ENCODE peak calls at places on chromosomes 2 and 18, in eight cellular contexts. One of them, this sample, is unnamed.

GRCh38 chr18:62781893-62782292 is 66.6 kb downstream of the PHLPP1 start:
- DNase-seq in stimulated activated naive B cell treated with anti-CD40 and anti-IgM and Interleukin-4, amounts not matched to agents 10 μg/mL and 1 μg/mL and 100 μg/mL, for 72 hours: no peak
- DNase-seq in HEK293T: no peak
- DNase-seq in KG1: no peak
- DNase-seq in H9: no peak
- DNase-seq in activated T-cell treated with anti-CD3 and anti-CD28 coated beads for 48 hours: no peak
- DNase-seq in NCI-H1105: peak; percentile 3
- DNase-seq in iPS DF 19.7: no peak
- DNase-seq in this sample: peak; percentile 17

GRCh38 chr18:37432796-37433195 is 132.8 kb downstream of the CELF4 start:
- DNase-seq in KG1: no peak
- DNase-seq in activated T-cell treated with anti-CD3 and anti-CD28 coated beads for 48 hours: no peak
- DNase-seq in iPS DF 19.7: no peak
- DNase-seq in stimulated activated naive B cell treated with anti-CD40 and anti-IgM and Interleukin-4, amounts not matched to agents 10 μg/mL and 1 μg/mL and 100 μg/mL, for 72 hours: no peak
- DNase-seq in H9: no peak
- DNase-seq in NCI-H1105: no peak
- DNase-seq in HEK293T: no peak
- DNase-seq in this sample: no peak

GRCh38 chr2:5897249-5897648 is 205.1 kb downstream of the SOX11 start:
- DNase-seq in NCI-H1105: no peak
- DNase-seq in H9: no peak
- DNase-seq in iPS DF 19.7: no peak
- DNase-seq in stimulated activated naive B cell treated with anti-CD40 and anti-IgM and Interleukin-4, amounts not matched to agents 10 μg/mL and 1 μg/mL and 100 μg/mL, for 72 hours: no peak
- DNase-seq in HEK293T: no peak
- DNase-seq in activated T-cell treated with anti-CD3 and anti-CD28 coated beads for 48 hours: no peak
- DNase-seq in KG1: no peak
- DNase-seq in this sample: no peak

GRCh38 chr2:83112863-83113262 is 1346.2 kb downstream of the SUCLG1 start:
- DNase-seq in HEK293T: no peak
- DNase-seq in iPS DF 19.7: no peak
- DNase-seq in KG1: no peak
- DNase-seq in stimulated activated naive B cell treated with anti-CD40 and anti-IgM and Interleukin-4, amounts not matched to agents 10 μg/mL and 1 μg/mL and 100 μg/mL, for 72 hours: no peak
- DNase-seq in activated T-cell treated with anti-CD3 and anti-CD28 coated beads for 48 hours: no peak
- DNase-seq in NCI-H1105: no peak
- DNase-seq in H9: no peak
- DNase-seq in this sample: no peak

GRCh38 chr18:32473325-32473724 is 2.6 kb upstream of the GAREM1 start:
- DNase-seq in stimulated activated naive B cell treated with anti-CD40 and anti-IgM and Interleukin-4, amounts not matched to agents 10 μg/mL and 1 μg/mL and 100 μg/mL, for 72 hours: no peak
- DNase-seq in NCI-H1105: no peak
- DNase-seq in iPS DF 19.7: no peak
- DNase-seq in HEK293T: no peak
- DNase-seq in activated T-cell treated with anti-CD3 and anti-CD28 coated beads for 48 hours: no peak
- DNase-seq in KG1: no peak
- DNase-seq in H9: no peak
- DNase-seq in this sample: no peak

GRCh38 chr2:60527762-60528161 is 25.7 kb downstream of the BCL11A start:
- DNase-seq in iPS DF 19.7: no peak
- DNase-seq in HEK293T: no peak
- DNase-seq in NCI-H1105: no peak
- DNase-seq in activated T-cell treated with anti-CD3 and anti-CD28 coated beads for 48 hours: no peak
- DNase-seq in stimulated activated naive B cell treated with anti-CD40 and anti-IgM and Interleukin-4, amounts not matched to agents 10 μg/mL and 1 μg/mL and 100 μg/mL, for 72 hours: no peak
- DNase-seq in H9: no peak
- DNase-seq in KG1: no peak
- DNase-seq in this sample: no peak

GRCh38 chr2:156331572-156332451 is 709 bp downstream of the NR4A2 start:
- DNase-seq in iPS DF 19.7: no peak
- DNase-seq in NCI-H1105: peak; percentile 5
- DNase-seq in HEK293T: peak; percentile 34
- DNase-seq in activated T-cell treated with anti-CD3 and anti-CD28 coated beads for 48 hours: no peak
- DNase-seq in H9: peak; percentile 42
- DNase-seq in KG1: no peak
- DNase-seq in stimulated activated naive B cell treated with anti-CD40 and anti-IgM and Interleukin-4, amounts not matched to agents 10 μg/mL and 1 μg/mL and 100 μg/mL, for 72 hours: no peak
- DNase-seq in this sample: peak; percentile 83

GRCh38 chr2:16716051-16716450 is 50.4 kb upstream of the CYRIA start:
- DNase-seq in H9: no peak
- DNase-seq in NCI-H1105: no peak
- DNase-seq in HEK293T: no peak
- DNase-seq in iPS DF 19.7: no peak
- DNase-seq in KG1: no peak
- DNase-seq in stimulated activated naive B cell treated with anti-CD40 and anti-IgM and Interleukin-4, amounts not matched to agents 10 μg/mL and 1 μg/mL and 100 μg/mL, for 72 hours: no peak
- DNase-seq in activated T-cell treated with anti-CD3 and anti-CD28 coated beads for 48 hours: no peak
- DNase-seq in this sample: no peak

GRCh38 chr2:63658176-63658968 is 69.6 kb downstream of the MDH1 start:
- DNase-seq in NCI-H1105: no peak
- DNase-seq in KG1: no peak
- DNase-seq in HEK293T: no peak
- DNase-seq in iPS DF 19.7: no peak
- DNase-seq in H9: no peak
- DNase-seq in activated T-cell treated with anti-CD3 and anti-CD28 coated beads for 48 hours: no peak
- DNase-seq in stimulated activated naive B cell treated with anti-CD40 and anti-IgM and Interleukin-4, amounts not matched to agents 10 μg/mL and 1 μg/mL and 100 μg/mL, for 72 hours: no peak
- DNase-seq in this sample: peak; percentile 65

GRCh38 chr2:3482363-3482821 is 36.9 kb downstream of the ADI1 start:
- DNase-seq in KG1: no peak
- DNase-seq in activated T-cell treated with anti-CD3 and anti-CD28 coated beads for 48 hours: no peak
- DNase-seq in NCI-H1105: no peak
- DNase-seq in HEK293T: no peak
- DNase-seq in H9: no peak
- DNase-seq in iPS DF 19.7: no peak
- DNase-seq in stimulated activated naive B cell treated with anti-CD40 and anti-IgM and Interleukin-4, amounts not matched to agents 10 μg/mL and 1 μg/mL and 100 μg/mL, for 72 hours: no peak
- DNase-seq in this sample: no peak

GRCh38 chr2:12717988-12718661 is 1.4 kb downstream of the TRIB2 start:
- DNase-seq in NCI-H1105: peak; percentile 49
- DNase-seq in stimulated activated naive B cell treated with anti-CD40 and anti-IgM and Interleukin-4, amounts not matched to agents 10 μg/mL and 1 μg/mL and 100 μg/mL, for 72 hours: peak; percentile 28
- DNase-seq in KG1: no peak
- DNase-seq in activated T-cell treated with anti-CD3 and anti-CD28 coated beads for 48 hours: no peak
- DNase-seq in iPS DF 19.7: no peak
- DNase-seq in HEK293T: no peak
- DNase-seq in H9: no peak
- DNase-seq in this sample: no peak

GRCh38 chr2:135819211-135819610 is 17.8 kb downstream of the LCT start:
- DNase-seq in KG1: no peak
- DNase-seq in iPS DF 19.7: no peak
- DNase-seq in HEK293T: peak; percentile 53
- DNase-seq in H9: peak; percentile 65
- DNase-seq in stimulated activated naive B cell treated with anti-CD40 and anti-IgM and Interleukin-4, amounts not matched to agents 10 μg/mL and 1 μg/mL and 100 μg/mL, for 72 hours: no peak
- DNase-seq in NCI-H1105: no peak
- DNase-seq in activated T-cell treated with anti-CD3 and anti-CD28 coated beads for 48 hours: peak; percentile 56
- DNase-seq in this sample: no peak

GRCh38 chr2:50951416-50951815 is 80.5 kb downstream of the NRXN1 start:
- DNase-seq in HEK293T: no peak
- DNase-seq in NCI-H1105: no peak
- DNase-seq in stimulated activated naive B cell treated with anti-CD40 and anti-IgM and Interleukin-4, amounts not matched to agents 10 μg/mL and 1 μg/mL and 100 μg/mL, for 72 hours: no peak
- DNase-seq in H9: no peak
- DNase-seq in iPS DF 19.7: no peak
- DNase-seq in activated T-cell treated with anti-CD3 and anti-CD28 coated beads for 48 hours: no peak
- DNase-seq in KG1: no peak
- DNase-seq in this sample: peak; percentile 1

GRCh38 chr18:23761941-23762340 is 72.7 kb downstream of the LAMA3 start:
- DNase-seq in HEK293T: no peak
- DNase-seq in H9: no peak
- DNase-seq in NCI-H1105: no peak
- DNase-seq in activated T-cell treated with anti-CD3 and anti-CD28 coated beads for 48 hours: no peak
- DNase-seq in iPS DF 19.7: no peak
- DNase-seq in stimulated activated naive B cell treated with anti-CD40 and anti-IgM and Interleukin-4, amounts not matched to agents 10 μg/mL and 1 μg/mL and 100 μg/mL, for 72 hours: no peak
- DNase-seq in KG1: no peak
- DNase-seq in this sample: no peak

GRCh38 chr2:5982217-5982910 is 290.2 kb downstream of the SOX11 start:
- DNase-seq in KG1: no peak
- DNase-seq in iPS DF 19.7: no peak
- DNase-seq in HEK293T: no peak
- DNase-seq in H9: no peak
- DNase-seq in NCI-H1105: no peak
- DNase-seq in stimulated activated naive B cell treated with anti-CD40 and anti-IgM and Interleukin-4, amounts not matched to agents 10 μg/mL and 1 μg/mL and 100 μg/mL, for 72 hours: no peak
- DNase-seq in activated T-cell treated with anti-CD3 and anti-CD28 coated beads for 48 hours: no peak
- DNase-seq in this sample: no peak

GRCh38 chr2:6957910-6958615 is 40.9 kb downstream of the RNF144A start:
- DNase-seq in stimulated activated naive B cell treated with anti-CD40 and anti-IgM and Interleukin-4, amounts not matched to agents 10 μg/mL and 1 μg/mL and 100 μg/mL, for 72 hours: no peak
- DNase-seq in KG1: no peak
- DNase-seq in HEK293T: no peak
- DNase-seq in H9: no peak
- DNase-seq in iPS DF 19.7: no peak
- DNase-seq in NCI-H1105: no peak
- DNase-seq in activated T-cell treated with anti-CD3 and anti-CD28 coated beads for 48 hours: no peak
- DNase-seq in this sample: no peak

GRCh38 chr2:133667085-133667484 is 98.8 kb upstream of the NCKAP5 start:
- DNase-seq in stimulated activated naive B cell treated with anti-CD40 and anti-IgM and Interleukin-4, amounts not matched to agents 10 μg/mL and 1 μg/mL and 100 μg/mL, for 72 hours: no peak
- DNase-seq in H9: no peak
- DNase-seq in activated T-cell treated with anti-CD3 and anti-CD28 coated beads for 48 hours: no peak
- DNase-seq in HEK293T: no peak
- DNase-seq in NCI-H1105: no peak
- DNase-seq in KG1: no peak
- DNase-seq in iPS DF 19.7: no peak
- DNase-seq in this sample: peak; percentile 41

GRCh38 chr2:5706717-5707455 is 14.7 kb downstream of the SOX11 start:
- DNase-seq in iPS DF 19.7: no peak
- DNase-seq in NCI-H1105: no peak
- DNase-seq in HEK293T: no peak
- DNase-seq in KG1: no peak
- DNase-seq in H9: no peak
- DNase-seq in activated T-cell treated with anti-CD3 and anti-CD28 coated beads for 48 hours: no peak
- DNase-seq in stimulated activated naive B cell treated with anti-CD40 and anti-IgM and Interleukin-4, amounts not matched to agents 10 μg/mL and 1 μg/mL and 100 μg/mL, for 72 hours: no peak
- DNase-seq in this sample: no peak

GRCh38 chr2:74815955-74816354 is 18.0 kb upstream of the HK2 start:
- DNase-seq in KG1: no peak
- DNase-seq in HEK293T: no peak
- DNase-seq in NCI-H1105: no peak
- DNase-seq in stimulated activated naive B cell treated with anti-CD40 and anti-IgM and Interleukin-4, amounts not matched to agents 10 μg/mL and 1 μg/mL and 100 μg/mL, for 72 hours: no peak
- DNase-seq in iPS DF 19.7: no peak
- DNase-seq in activated T-cell treated with anti-CD3 and anti-CD28 coated beads for 48 hours: no peak
- DNase-seq in H9: no peak
- DNase-seq in this sample: no peak

GRCh38 chr2:240992572-240993291 is 5.7 kb upstream of the SNED1 start:
- DNase-seq in H9: peak; percentile 20
- DNase-seq in HEK293T: no peak
- DNase-seq in KG1: no peak
- DNase-seq in stimulated activated naive B cell treated with anti-CD40 and anti-IgM and Interleukin-4, amounts not matched to agents 10 μg/mL and 1 μg/mL and 100 μg/mL, for 72 hours: no peak
- DNase-seq in activated T-cell treated with anti-CD3 and anti-CD28 coated beads for 48 hours: no peak
- DNase-seq in iPS DF 19.7: no peak
- DNase-seq in NCI-H1105: no peak
- DNase-seq in this sample: no peak

GRCh38 chr18:13242797-13243196 is 24.2 kb downstream of the LDLRAD4 start:
- DNase-seq in KG1: no peak
- DNase-seq in activated T-cell treated with anti-CD3 and anti-CD28 coated beads for 48 hours: no peak
- DNase-seq in H9: peak; percentile 15
- DNase-seq in NCI-H1105: no peak
- DNase-seq in HEK293T: no peak
- DNase-seq in stimulated activated naive B cell treated with anti-CD40 and anti-IgM and Interleukin-4, amounts not matched to agents 10 μg/mL and 1 μg/mL and 100 μg/mL, for 72 hours: no peak
- DNase-seq in iPS DF 19.7: no peak
- DNase-seq in this sample: no peak

GRCh38 chr2:77479395-77479794 is 42.8 kb downstream of the LRRTM4 start:
- DNase-seq in iPS DF 19.7: no peak
- DNase-seq in H9: no peak
- DNase-seq in KG1: no peak
- DNase-seq in HEK293T: no peak
- DNase-seq in NCI-H1105: no peak
- DNase-seq in stimulated activated naive B cell treated with anti-CD40 and anti-IgM and Interleukin-4, amounts not matched to agents 10 μg/mL and 1 μg/mL and 100 μg/mL, for 72 hours: no peak
- DNase-seq in activated T-cell treated with anti-CD3 and anti-CD28 coated beads for 48 hours: no peak
- DNase-seq in this sample: no peak

GRCh38 chr18:24530630-24531111 is 70.2 kb downstream of the HRH4 start:
- DNase-seq in activated T-cell treated with anti-CD3 and anti-CD28 coated beads for 48 hours: no peak
- DNase-seq in H9: no peak
- DNase-seq in iPS DF 19.7: no peak
- DNase-seq in HEK293T: no peak
- DNase-seq in NCI-H1105: no peak
- DNase-seq in KG1: peak; percentile 65
- DNase-seq in stimulated activated naive B cell treated with anti-CD40 and anti-IgM and Interleukin-4, amounts not matched to agents 10 μg/mL and 1 μg/mL and 100 μg/mL, for 72 hours: no peak
- DNase-seq in this sample: peak; percentile 84

GRCh38 chr2:6213056-6213780 is 521.0 kb downstream of the SOX11 start:
- DNase-seq in NCI-H1105: no peak
- DNase-seq in H9: no peak
- DNase-seq in HEK293T: no peak
- DNase-seq in stimulated activated naive B cell treated with anti-CD40 and anti-IgM and Interleukin-4, amounts not matched to agents 10 μg/mL and 1 μg/mL and 100 μg/mL, for 72 hours: no peak
- DNase-seq in activated T-cell treated with anti-CD3 and anti-CD28 coated beads for 48 hours: no peak
- DNase-seq in iPS DF 19.7: no peak
- DNase-seq in KG1: no peak
- DNase-seq in this sample: no peak

This sample was measured in dermis microvascular lymphatic vessel endothelial cell.